ENCODE peak calls at places on chromosomes 7 and 10, in eight cellular contexts. One of them, this sample, is unnamed. For H3K9me3, the result is how much of the 10 kb centered on the place peaks cover.

GRCh38 chr7:133315332-133316040 is 62.6 kb downstream of the EXOC4 start:
- DNase-seq in adrenal gland: no peak
- DNase-seq in breast epithelium: no peak
- DNase-seq in CD4-positive, alpha-beta memory T cell: no peak
- DNase-seq in GM23248: peak
- DNase-seq in OCI-LY7: no peak
- DNase-seq in fibroblast of lung: peak
- DNase-seq in endothelial cell of umbilical vein: peak
- DNase-seq in this sample: no peak

GRCh38 chr7:131190146-131190545 is 137.5 kb upstream of the MKLN1 start:
- DNase-seq in adrenal gland: peak
- DNase-seq in breast epithelium: no peak
- DNase-seq in CD4-positive, alpha-beta memory T cell: no peak
- DNase-seq in GM23248: peak
- DNase-seq in OCI-LY7: no peak
- DNase-seq in fibroblast of lung: no peak
- DNase-seq in endothelial cell of umbilical vein: no peak
- DNase-seq in this sample: no peak

GRCh38 chr7:131249003-131249402 is 78.7 kb upstream of the MKLN1 start:
- DNase-seq in adrenal gland: peak
- DNase-seq in breast epithelium: peak
- DNase-seq in CD4-positive, alpha-beta memory T cell: no peak
- DNase-seq in GM23248: peak
- DNase-seq in OCI-LY7: no peak
- DNase-seq in fibroblast of lung: peak
- DNase-seq in endothelial cell of umbilical vein: peak
- DNase-seq in this sample: no peak

GRCh38 chr7:157490465-157490912 is 153.7 kb downstream of the DNAJB6 start:
- DNase-seq in adrenal gland: no peak
- DNase-seq in breast epithelium: no peak
- DNase-seq in CD4-positive, alpha-beta memory T cell: peak
- DNase-seq in GM23248: peak
- DNase-seq in OCI-LY7: peak
- DNase-seq in fibroblast of lung: peak
- DNase-seq in endothelial cell of umbilical vein: no peak
- DNase-seq in this sample: no peak

GRCh38 chr7:156192921-156193320 is 380.7 kb upstream of the SHH start:
- DNase-seq in adrenal gland: peak
- DNase-seq in breast epithelium: no peak
- DNase-seq in CD4-positive, alpha-beta memory T cell: no peak
- DNase-seq in GM23248: peak
- DNase-seq in OCI-LY7: no peak
- DNase-seq in fibroblast of lung: peak
- DNase-seq in endothelial cell of umbilical vein: no peak
- DNase-seq in this sample: no peak

GRCh38 chr7:14551326-14551725 is 351.2 kb downstream of the DGKB start:
- DNase-seq in adrenal gland: no peak
- DNase-seq in breast epithelium: no peak
- DNase-seq in CD4-positive, alpha-beta memory T cell: no peak
- DNase-seq in GM23248: no peak
- DNase-seq in OCI-LY7: no peak
- DNase-seq in fibroblast of lung: no peak
- DNase-seq in endothelial cell of umbilical vein: no peak
- DNase-seq in this sample: no peak

GRCh38 chr10:99548041-99548530 is 15.3 kb downstream of the NKX2-3 start:
- DNase-seq in adrenal gland: peak
- DNase-seq in breast epithelium: no peak
- DNase-seq in CD4-positive, alpha-beta memory T cell: no peak
- DNase-seq in GM23248: peak
- DNase-seq in OCI-LY7: peak
- DNase-seq in fibroblast of lung: peak
- DNase-seq in endothelial cell of umbilical vein: peak
- DNase-seq in this sample: no peak

GRCh38 chr10:74282151-74282852 is 131.3 kb downstream of the ADK start:
- DNase-seq in adrenal gland: no peak
- DNase-seq in breast epithelium: no peak
- DNase-seq in CD4-positive, alpha-beta memory T cell: no peak
- DNase-seq in GM23248: peak
- DNase-seq in OCI-LY7: no peak
- DNase-seq in fibroblast of lung: peak
- DNase-seq in endothelial cell of umbilical vein: no peak
- DNase-seq in this sample: no peak

GRCh38 chr7:90401989-90402388 is 1.3 kb upstream of the CLDN12 start:
- DNase-seq in adrenal gland: peak
- DNase-seq in breast epithelium: no peak
- DNase-seq in CD4-positive, alpha-beta memory T cell: no peak
- DNase-seq in GM23248: peak
- DNase-seq in OCI-LY7: no peak
- DNase-seq in fibroblast of lung: peak
- DNase-seq in endothelial cell of umbilical vein: peak
- DNase-seq in this sample: no peak

GRCh38 chr7:137987011-137987334 is 14.9 kb downstream of the CREB3L2 start:
- DNase-seq in adrenal gland: no peak
- DNase-seq in breast epithelium: no peak
- DNase-seq in CD4-positive, alpha-beta memory T cell: no peak
- DNase-seq in GM23248: no peak
- DNase-seq in OCI-LY7: no peak
- DNase-seq in fibroblast of lung: no peak
- DNase-seq in endothelial cell of umbilical vein: peak
- DNase-seq in this sample: no peak
- H3K9me3 ChIP-seq in adrenal gland: under half
- H3K9me3 ChIP-seq in breast epithelium: under half
- H3K9me3 ChIP-seq in CD4-positive, alpha-beta memory T cell: under half
- H3K9me3 ChIP-seq in GM23248: under half
- H3K9me3 ChIP-seq in OCI-LY7: under half
- H3K9me3 ChIP-seq in fibroblast of lung: under half
- H3K9me3 ChIP-seq in endothelial cell of umbilical vein: under half
- H3K9me3 ChIP-seq in this sample: under half

DNA sequence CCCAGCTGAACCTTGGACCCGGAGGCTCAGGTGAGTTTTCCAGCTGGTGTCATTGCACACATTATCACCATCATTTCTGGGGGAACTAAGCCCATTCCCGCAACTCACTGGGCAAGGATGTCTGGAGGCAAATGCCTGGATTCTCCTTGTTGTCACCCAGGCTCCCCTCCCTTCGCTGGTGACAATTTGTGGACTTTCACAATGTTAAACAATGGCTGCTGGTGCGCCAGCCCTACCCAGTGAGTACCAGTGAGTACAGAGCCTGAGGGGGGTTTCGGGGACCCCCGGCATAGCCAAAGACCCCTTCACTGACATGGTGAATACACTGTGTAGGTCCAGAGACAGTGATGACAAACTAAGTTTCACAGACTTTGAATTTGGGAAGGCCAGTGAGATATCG is 189.2 kb downstream of the ADARB2 start:
- DNase-seq in adrenal gland: no peak
- DNase-seq in breast epithelium: no peak
- DNase-seq in CD4-positive, alpha-beta memory T cell: no peak
- DNase-seq in GM23248: no peak
- DNase-seq in OCI-LY7: no peak
- DNase-seq in fibroblast of lung: no peak
- DNase-seq in endothelial cell of umbilical vein: no peak
- DNase-seq in this sample: no peak
- H3K9me3 ChIP-seq in adrenal gland: under half
- H3K9me3 ChIP-seq in breast epithelium: under half
- H3K9me3 ChIP-seq in CD4-positive, alpha-beta memory T cell: under half
- H3K9me3 ChIP-seq in GM23248: under half
- H3K9me3 ChIP-seq in OCI-LY7: under half
- H3K9me3 ChIP-seq in fibroblast of lung: under half
- H3K9me3 ChIP-seq in endothelial cell of umbilical vein: under half
- H3K9me3 ChIP-seq in this sample: under half

GRCh38 chr7:64509583-64509982 is 53.3 kb downstream of the ZNF680 start:
- DNase-seq in adrenal gland: no peak
- DNase-seq in breast epithelium: no peak
- DNase-seq in CD4-positive, alpha-beta memory T cell: no peak
- DNase-seq in GM23248: no peak
- DNase-seq in OCI-LY7: no peak
- DNase-seq in fibroblast of lung: no peak
- DNase-seq in endothelial cell of umbilical vein: no peak
- DNase-seq in this sample: no peak

GRCh38 chr7:64504581-64505120 is 58.2 kb downstream of the ZNF680 start:
- DNase-seq in adrenal gland: no peak
- DNase-seq in breast epithelium: no peak
- DNase-seq in CD4-positive, alpha-beta memory T cell: no peak
- DNase-seq in GM23248: no peak
- DNase-seq in OCI-LY7: peak
- DNase-seq in fibroblast of lung: peak
- DNase-seq in endothelial cell of umbilical vein: no peak
- DNase-seq in this sample: no peak
- H3K9me3 ChIP-seq in adrenal gland: under half
- H3K9me3 ChIP-seq in breast epithelium: half or more
- H3K9me3 ChIP-seq in CD4-positive, alpha-beta memory T cell: under half
- H3K9me3 ChIP-seq in GM23248: under half
- H3K9me3 ChIP-seq in OCI-LY7: under half
- H3K9me3 ChIP-seq in fibroblast of lung: under half
- H3K9me3 ChIP-seq in endothelial cell of umbilical vein: under half
- H3K9me3 ChIP-seq in this sample: under half

GRCh38 chr10:29612657-29613056 is 22.1 kb downstream of the SVIL start:
- DNase-seq in adrenal gland: no peak
- DNase-seq in breast epithelium: peak
- DNase-seq in CD4-positive, alpha-beta memory T cell: no peak
- DNase-seq in GM23248: no peak
- DNase-seq in OCI-LY7: no peak
- DNase-seq in fibroblast of lung: no peak
- DNase-seq in endothelial cell of umbilical vein: no peak
- DNase-seq in this sample: no peak
- H3K9me3 ChIP-seq in adrenal gland: under half
- H3K9me3 ChIP-seq in breast epithelium: under half
- H3K9me3 ChIP-seq in CD4-positive, alpha-beta memory T cell: under half
- H3K9me3 ChIP-seq in GM23248: under half
- H3K9me3 ChIP-seq in OCI-LY7: under half
- H3K9me3 ChIP-seq in fibroblast of lung: under half
- H3K9me3 ChIP-seq in endothelial cell of umbilical vein: under half
- H3K9me3 ChIP-seq in this sample: under half

GRCh38 chr10:130558778-130559177 is 422.6 kb downstream of the GLRX3 start:
- DNase-seq in adrenal gland: no peak
- DNase-seq in breast epithelium: no peak
- DNase-seq in CD4-positive, alpha-beta memory T cell: no peak
- DNase-seq in GM23248: no peak
- DNase-seq in OCI-LY7: no peak
- DNase-seq in fibroblast of lung: no peak
- DNase-seq in endothelial cell of umbilical vein: no peak
- DNase-seq in this sample: no peak
- H3K9me3 ChIP-seq in adrenal gland: under half
- H3K9me3 ChIP-seq in breast epithelium: under half
- H3K9me3 ChIP-seq in CD4-positive, alpha-beta memory T cell: under half
- H3K9me3 ChIP-seq in GM23248: under half
- H3K9me3 ChIP-seq in OCI-LY7: under half
- H3K9me3 ChIP-seq in fibroblast of lung: under half
- H3K9me3 ChIP-seq in endothelial cell of umbilical vein: under half
- H3K9me3 ChIP-seq in this sample: under half

GRCh38 chr7:145812218-145812617 is 304.4 kb upstream of the CNTNAP2 start:
- DNase-seq in adrenal gland: no peak
- DNase-seq in breast epithelium: no peak
- DNase-seq in CD4-positive, alpha-beta memory T cell: no peak
- DNase-seq in GM23248: no peak
- DNase-seq in OCI-LY7: no peak
- DNase-seq in fibroblast of lung: no peak
- DNase-seq in endothelial cell of umbilical vein: no peak
- DNase-seq in this sample: no peak

DNA sequence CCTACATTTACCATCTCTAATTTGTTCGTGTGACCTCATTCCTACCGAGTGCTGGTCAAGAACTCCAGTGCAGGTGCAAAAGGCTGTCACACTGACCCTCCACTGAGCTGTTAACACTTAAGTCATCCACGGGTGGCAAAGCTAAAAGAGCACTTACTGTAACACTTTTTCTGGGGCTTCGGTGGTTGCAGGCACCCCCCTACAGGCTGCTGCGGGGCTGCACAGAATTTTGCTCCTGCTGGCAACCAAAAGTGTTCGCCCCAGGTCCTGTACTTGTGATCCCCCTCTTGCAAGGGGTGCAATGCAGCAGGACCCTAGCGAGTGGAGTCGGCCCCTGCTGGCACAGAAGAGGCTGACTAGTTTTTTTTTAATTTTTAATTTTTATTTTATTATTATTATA is 298.9 kb upstream of the CNTNAP2 start:
- DNase-seq in adrenal gland: no peak
- DNase-seq in breast epithelium: no peak
- DNase-seq in CD4-positive, alpha-beta memory T cell: no peak
- DNase-seq in GM23248: no peak
- DNase-seq in OCI-LY7: no peak
- DNase-seq in fibroblast of lung: no peak
- DNase-seq in endothelial cell of umbilical vein: no peak
- DNase-seq in this sample: no peak
- H3K9me3 ChIP-seq in adrenal gland: under half
- H3K9me3 ChIP-seq in breast epithelium: under half
- H3K9me3 ChIP-seq in CD4-positive, alpha-beta memory T cell: under half
- H3K9me3 ChIP-seq in GM23248: under half
- H3K9me3 ChIP-seq in OCI-LY7: under half
- H3K9me3 ChIP-seq in fibroblast of lung: under half
- H3K9me3 ChIP-seq in endothelial cell of umbilical vein: under half
- H3K9me3 ChIP-seq in this sample: under half

GRCh38 chr10:85859859-85860258 is 506.7 kb downstream of the GRID1 start:
- DNase-seq in adrenal gland: no peak
- DNase-seq in breast epithelium: no peak
- DNase-seq in CD4-positive, alpha-beta memory T cell: no peak
- DNase-seq in GM23248: no peak
- DNase-seq in OCI-LY7: no peak
- DNase-seq in fibroblast of lung: no peak
- DNase-seq in endothelial cell of umbilical vein: no peak
- DNase-seq in this sample: no peak
- H3K9me3 ChIP-seq in adrenal gland: under half
- H3K9me3 ChIP-seq in breast epithelium: under half
- H3K9me3 ChIP-seq in CD4-positive, alpha-beta memory T cell: under half
- H3K9me3 ChIP-seq in GM23248: under half
- H3K9me3 ChIP-seq in OCI-LY7: under half
- H3K9me3 ChIP-seq in fibroblast of lung: under half
- H3K9me3 ChIP-seq in endothelial cell of umbilical vein: under half
- H3K9me3 ChIP-seq in this sample: under half

GRCh38 chr7:255038-255435 is 34.9 kb upstream of the FOXL3 start:
- DNase-seq in adrenal gland: no peak
- DNase-seq in breast epithelium: no peak
- DNase-seq in CD4-positive, alpha-beta memory T cell: no peak
- DNase-seq in GM23248: no peak
- DNase-seq in OCI-LY7: no peak
- DNase-seq in fibroblast of lung: no peak
- DNase-seq in endothelial cell of umbilical vein: no peak
- DNase-seq in this sample: no peak

GRCh38 chr7:256981-257646 is 32.9 kb upstream of the FOXL3 start:
- DNase-seq in adrenal gland: no peak
- DNase-seq in breast epithelium: no peak
- DNase-seq in CD4-positive, alpha-beta memory T cell: no peak
- DNase-seq in GM23248: no peak
- DNase-seq in OCI-LY7: no peak
- DNase-seq in fibroblast of lung: no peak
- DNase-seq in endothelial cell of umbilical vein: no peak
- DNase-seq in this sample: no peak

GRCh38 chr7:257647-257992 is 32.4 kb upstream of the FOXL3 start:
- DNase-seq in adrenal gland: no peak
- DNase-seq in breast epithelium: no peak
- DNase-seq in CD4-positive, alpha-beta memory T cell: no peak
- DNase-seq in GM23248: no peak
- DNase-seq in OCI-LY7: no peak
- DNase-seq in fibroblast of lung: no peak
- DNase-seq in endothelial cell of umbilical vein: no peak
- DNase-seq in this sample: no peak

GRCh38 chr7:255721-256361 is 34.1 kb upstream of the FOXL3 start:
- DNase-seq in adrenal gland: no peak
- DNase-seq in breast epithelium: no peak
- DNase-seq in CD4-positive, alpha-beta memory T cell: no peak
- DNase-seq in GM23248: no peak
- DNase-seq in OCI-LY7: no peak
- DNase-seq in fibroblast of lung: no peak
- DNase-seq in endothelial cell of umbilical vein: no peak
- DNase-seq in this sample: no peak

GRCh38 chr7:256461-256940 is 33.5 kb upstream of the FOXL3 start:
- DNase-seq in adrenal gland: no peak
- DNase-seq in breast epithelium: no peak
- DNase-seq in CD4-positive, alpha-beta memory T cell: no peak
- DNase-seq in GM23248: no peak
- DNase-seq in OCI-LY7: no peak
- DNase-seq in fibroblast of lung: no peak
- DNase-seq in endothelial cell of umbilical vein: no peak
- DNase-seq in this sample: no peak
- H3K9me3 ChIP-seq in adrenal gland: under half
- H3K9me3 ChIP-seq in breast epithelium: under half
- H3K9me3 ChIP-seq in CD4-positive, alpha-beta memory T cell: under half
- H3K9me3 ChIP-seq in GM23248: under half
- H3K9me3 ChIP-seq in OCI-LY7: under half
- H3K9me3 ChIP-seq in fibroblast of lung: under half
- H3K9me3 ChIP-seq in endothelial cell of umbilical vein: under half
- H3K9me3 ChIP-seq in this sample: under half